ENCODE peak calls at places on chromosomes 16 and 17, in four cellular contexts. L, V, W and N are unnamed samples.

GRCh38 chr16:62068747-62069146 is 32.5 kb upstream of the CDH8 start:
- DNase-seq in V (no peak), L (no peak), W (no peak), N (no peak)

GRCh38 chr17:27558842-27559505 is 72.0 kb upstream of the LGALS9 start:
- DNase-seq in V (no peak), W (no peak), L (no peak), N (no peak)

GRCh38 chr17:59561042-59561441 is 4.4 kb upstream of the DHX40 start:
- DNase-seq in L (peak), W (no peak), V (no peak), N (peak)

GRCh38 chr16:11619327-11619851 is 32.7 kb upstream of the LITAF start:
- DNase-seq in L (no peak), V (no peak), W (no peak), N (no peak)

GRCh38 chr16:60646631-60647030 is 1389.6 kb downstream of the CDH8 start:
- DNase-seq in W (no peak), V (no peak), L (no peak), N (no peak)

GRCh38 chr16:35881654-35882053 is 2422.2 kb downstream of the TP53TG3F start:
- DNase-seq in V (no peak), L (no peak), W (no peak), N (no peak)

GRCh38 chr17:76452646-76453430 is at the start of gene UBE2O:
- DNase-seq in W (peak), V (peak), L (peak), N (peak)

GRCh38 chr17:14332331-14332730 is 31.4 kb downstream of the HS3ST3B1 start:
- DNase-seq in W (no peak), V (no peak), L (no peak), N (no peak)

GRCh38 chr17:27741361-27741861 is 58.9 kb downstream of the NOS2 start:
- DNase-seq in L (peak), V (no peak), W (no peak), N (peak)

GRCh38 chr17:42669705-42670198 is 7.0 kb downstream of the PLEKHH3 start:
- DNase-seq in V (no peak), W (no peak), L (no peak), N (no peak)

GRCh38 chr16:68590201-68590994 is 51.3 kb downstream of the ZFP90 start:
- DNase-seq in V (peak), W (peak), L (no peak), N (peak)

GRCh38 chr16:57637424-57637823 is 9.0 kb downstream of the ADGRG1 start:
- DNase-seq in V (no peak), W (no peak), L (no peak), N (no peak)

GRCh38 chr17:2238432-2239169 is 65.0 kb downstream of the SMG6 start:
- DNase-seq in V (no peak), W (no peak), L (no peak), N (peak)

GRCh38 chr17:13393841-13394710 is 207.7 kb downstream of the HS3ST3A1 start:
- DNase-seq in L (peak), W (no peak), V (no peak), N (peak)

GRCh38 chr16:22326369-22326652 is 29.1 kb downstream of the POLR3E start:
- DNase-seq in V (no peak), W (no peak), L (no peak), N (no peak)

GRCh38 chr17:47946929-47947397 is 5.6 kb downstream of the PNPO start:
- DNase-seq in V (peak), L (peak), W (peak), N (peak)

GRCh38 chr16:85621698-85622433 is 8.7 kb downstream of the GSE1 start:
- DNase-seq in V (no peak), W (no peak), L (no peak), N (no peak)

GRCh38 chr17:45247429-45248131 is 14.3 kb downstream of the SPATA32 start:
- DNase-seq in V (peak), W (peak), L (peak), N (peak)

GRCh38 chr17:7836596-7837374 is 2.8 kb downstream of the KDM6B start:
- DNase-seq in W (peak), V (no peak), L (peak), N (peak)

GRCh38 chr17:50067996-50068395 is 12.1 kb downstream of the ITGA3 start:
- DNase-seq in V (no peak), W (no peak), L (no peak), N (no peak)

GRCh38 chr16:88888778-88889387 is 22.4 kb upstream of the PABPN1L start:
- DNase-seq in L (no peak), W (no peak), V (no peak), N (peak)

GRCh38 chr17:9801505-9801904 is 10.1 kb upstream of the DHRS7C start:
- DNase-seq in W (no peak), L (no peak), V (no peak), N (no peak)

GRCh38 chr16:1178295-1178910 is 25.5 kb downstream of the CACNA1H start:
- DNase-seq in L (no peak), V (no peak), W (no peak), N (no peak)

GRCh38 chr16:86505899-86506864 is 4.1 kb upstream of the FOXF1 start:
- DNase-seq in L (no peak), V (no peak), W (no peak), N (no peak)

GRCh38 chr16:1610841-1611653 is 825 bp downstream of the IFT140 start:
- DNase-seq in W (no peak), L (no peak), V (no peak), N (no peak)

GRCh38 chr17:15884731-15885130 is 60.2 kb upstream of the ADORA2B start:
- DNase-seq in W (no peak), V (no peak), L (peak), N (peak)